ENCODE peak calls at places on chromosomes 3 and 15, in seven cellular contexts. E is H9, X is trophoblast cell, C is H1, D is IMR-90, I is mesenchymal stem cell, P is mesendoderm. O is an unnamed sample.

GRCh38 chr3:110405830-110406580 is 665.6 kb upstream of the NECTIN3 start:
- DNase-seq in E (no peak), X (no peak), C (no peak), D (no peak), I (no peak), P (no peak), O (no peak)

GRCh38 chr3:113948015-113948917 is 453 bp downstream of the ZDHHC23 start:
- DNase-seq in E (peak), X (peak), C (peak), D (no peak), I (no peak), P (peak), O (peak)

GRCh38 chr3:61736506-61736905 is 175.1 kb downstream of the PTPRG start:
- DNase-seq in E (no peak), X (no peak), C (no peak), D (peak), I (no peak), P (no peak), O (no peak)

GRCh38 chr15:59401810-59402569 is 29.3 kb upstream of the MYO1E start:
- DNase-seq in E (no peak), X (no peak), C (no peak), D (no peak), I (no peak), P (no peak), O (no peak)

GRCh38 chr3:144312702-144313101 is 341.1 kb downstream of the DIPK2A start:
- DNase-seq in E (no peak), X (no peak), C (no peak), D (no peak), I (no peak), P (no peak), O (no peak)

GRCh38 chr15:20340331-20340811 is 201.2 kb downstream of the GOLGA6L6 start:
- DNase-seq in E (peak), X (no peak), C (no peak), D (peak), I (no peak), P (no peak), O (no peak)

GRCh38 chr3:143511174-143511879 is 336.9 kb downstream of the SLC9A9 start:
- DNase-seq in E (no peak), X (no peak), C (no peak), D (no peak), I (no peak), P (no peak), O (no peak)

GRCh38 chr3:4271834-4272233 is 31.3 kb upstream of the SETMAR start:
- DNase-seq in E (no peak), X (no peak), C (no peak), D (peak), I (peak), P (peak), O (peak)

GRCh38 chr3:5543047-5543446 is 355.5 kb downstream of the EDEM1 start:
- DNase-seq in E (no peak), X (no peak), C (no peak), D (no peak), I (no peak), P (no peak), O (no peak)

GRCh38 chr3:182609575-182610156 is 183.6 kb upstream of the ATP11B start:
- DNase-seq in E (no peak), X (no peak), C (no peak), D (no peak), I (no peak), P (no peak), O (no peak)

GRCh38 chr15:35014265-35014664 is 26.2 kb upstream of the ZNF770 start:
- DNase-seq in E (no peak), X (no peak), C (no peak), D (no peak), I (peak), P (no peak), O (no peak)

GRCh38 chr15:55267401-55268053 is 22.1 kb downstream of the RAB27A start:
- DNase-seq in E (no peak), X (no peak), C (no peak), D (peak), I (peak), P (no peak), O (no peak)

GRCh38 chr3:126488205-126488604 is 12.5 kb upstream of the ZXDC start:
- DNase-seq in E (no peak), X (no peak), C (no peak), D (no peak), I (no peak), P (no peak), O (no peak)

GRCh38 chr3:10602769-10603768 is 97.7 kb upstream of the ATP2B2 start:
- DNase-seq in E (no peak), X (no peak), C (no peak), D (no peak), I (no peak), P (no peak), O (no peak)

GRCh38 chr3:152471814-152472605 is 203.3 kb downstream of the MBNL1 start:
- DNase-seq in E (peak), X (peak), C (peak), D (peak), I (peak), P (peak), O (peak)

GRCh38 chr3:117669761-117670160 is 960.2 kb downstream of the TUSC7 start:
- DNase-seq in E (no peak), X (no peak), C (no peak), D (no peak), I (no peak), P (no peak), O (no peak)

GRCh38 chr15:47726399-47726823 is 9.1 kb downstream of the SEMA6D start:
- DNase-seq in E (no peak), X (no peak), C (no peak), D (peak), I (no peak), P (peak), O (no peak)

GRCh38 chr15:81327526-81327925 is 3.6 kb upstream of the STARD5 start:
- DNase-seq in E (no peak), X (no peak), C (no peak), D (peak), I (peak), P (no peak), O (no peak)

GRCh38 chr15:96421211-96421610 is 90.7 kb downstream of the NR2F2 start:
- DNase-seq in E (no peak), X (no peak), C (no peak), D (peak), I (no peak), P (peak), O (no peak)

GRCh38 chr15:73650387-73651126 is 17.4 kb upstream of the NPTN start:
- DNase-seq in E (no peak), X (peak), C (no peak), D (peak), I (peak), P (no peak), O (no peak)

GRCh38 chr3:45464336-45464809 is 76.0 kb downstream of the LARS2 start:
- DNase-seq in E (peak), X (no peak), C (peak), D (peak), I (peak), P (peak), O (peak)

GRCh38 chr15:40192942-40193341 is 32.1 kb downstream of the BUB1B start:
- DNase-seq in E (no peak), X (no peak), C (no peak), D (peak), I (peak), P (no peak), O (no peak)

GRCh38 chr15:94002026-94002425 is 229.3 kb upstream of the MCTP2 start:
- DNase-seq in E (no peak), X (no peak), C (no peak), D (no peak), I (no peak), P (peak), O (no peak)

GRCh38 chr15:34609102-34609501 is 25.7 kb upstream of the GOLGA8B start:
- DNase-seq in E (no peak), X (no peak), C (no peak), D (no peak), I (no peak), P (no peak), O (no peak)

GRCh38 chr15:81747477-81747876 is 298.3 kb downstream of the MEX3B start:
- DNase-seq in E (no peak), X (no peak), C (no peak), D (no peak), I (no peak), P (no peak), O (no peak)

GRCh38 chr3:81744366-81744765 is 17.1 kb downstream of the GBE1 start:
- DNase-seq in E (no peak), X (peak), C (no peak), D (peak), I (peak), P (peak), O (no peak)

GRCh38 chr15:57253082-57253481 is 123.2 kb upstream of the CGNL1 start:
- DNase-seq in E (no peak), X (no peak), C (no peak), D (no peak), I (no peak), P (peak), O (no peak)

GRCh38 chr3:60906283-60906682 is 345.0 kb downstream of the FHIT start:
- DNase-seq in E (no peak), X (no peak), C (no peak), D (no peak), I (no peak), P (peak), O (no peak)

GRCh38 chr15:31399544-31400171 is 73.0 kb downstream of the KLF13 start:
- DNase-seq in E (no peak), X (no peak), C (no peak), D (peak), I (no peak), P (no peak), O (no peak)

GRCh38 chr3:127796045-127796720 is 26.1 kb downstream of the MGLL start:
- DNase-seq in E (no peak), X (no peak), C (no peak), D (no peak), I (no peak), P (no peak), O (no peak)

GRCh38 chr15:49155834-49156627 is 632 bp upstream of the COPS2 start:
- DNase-seq in E (peak), X (peak), C (no peak), D (peak), I (peak), P (peak), O (peak)

GRCh38 chr3:69385723-69386483 is at the start of gene FRMD4B:
- DNase-seq in E (peak), X (no peak), C (peak), D (no peak), I (peak), P (peak), O (no peak)

GRCh38 chr3:48879307-48879993 is 19.2 kb downstream of the SLC25A20 start:
- DNase-seq in E (no peak), X (no peak), C (no peak), D (no peak), I (no peak), P (no peak), O (no peak)
- H3K27ac ChIP-seq in E (no peak), X (no peak), C (no peak), D (no peak), I (no peak), P (no peak), O (no peak)

GRCh38 chr15:71050461-71050860 is 64.8 kb upstream of the THSD4 start:
- DNase-seq in E (no peak), X (no peak), C (no peak), D (no peak), I (no peak), P (no peak), O (no peak)

GRCh38 chr15:71051539-71051938 is 63.7 kb upstream of the THSD4 start:
- DNase-seq in E (no peak), X (no peak), C (no peak), D (peak), I (peak), P (no peak), O (no peak)

GRCh38 chr15:71052356-71052755 is 62.9 kb upstream of the THSD4 start:
- DNase-seq in E (no peak), X (peak), C (no peak), D (peak), I (peak), P (no peak), O (no peak)

GRCh38 chr15:71049706-71050422 is 65.4 kb upstream of the THSD4 start:
- DNase-seq in E (no peak), X (no peak), C (no peak), D (peak), I (no peak), P (peak), O (no peak)

GRCh38 chr15:71048913-71049675 is 66.2 kb upstream of the THSD4 start:
- DNase-seq in E (no peak), X (no peak), C (no peak), D (peak), I (peak), P (no peak), O (no peak)
- H3K9ac ChIP-seq in E (no peak), X (no peak), C (no peak), D (peak), I (peak), P (no peak), O (no peak)

GRCh38 chr3:12472796-12473195 is 11.5 kb upstream of the TSEN2 start:
- DNase-seq in E (no peak), X (peak), C (no peak), D (no peak), I (no peak), P (no peak), O (no peak)
- H4K8ac ChIP-seq in E (no peak), X (no peak), C (no peak), D (no peak), I (no peak), P (no peak), O (no peak)

DNA sequence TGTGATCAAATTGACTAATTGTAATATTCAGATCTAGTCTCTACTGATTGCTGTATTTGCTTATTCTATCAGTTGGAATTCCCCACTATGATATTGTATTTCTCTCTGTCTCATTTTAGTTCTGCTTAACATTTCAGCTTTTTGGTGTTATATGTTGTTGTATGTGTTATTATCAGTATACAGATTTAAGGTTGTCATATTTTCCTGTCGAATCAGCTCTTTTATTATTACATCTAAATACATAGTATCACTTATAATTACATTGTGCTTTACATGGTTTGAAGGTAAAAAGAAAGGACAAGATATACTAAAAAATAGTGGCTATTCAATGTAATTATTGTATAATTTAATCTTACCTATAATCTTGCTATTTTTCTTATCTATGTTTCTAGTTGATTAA is 207.3 kb downstream of the LRTM1 start:
- DNase-seq in E (no peak), X (no peak), C (no peak), D (no peak), I (no peak), P (no peak), O (no peak)
- H3K27ac ChIP-seq in E (no peak), X (no peak), C (no peak), D (no peak), I (no peak), P (no peak), O (no peak)

GRCh38 chr3:197490098-197490497 is 65.7 kb downstream of the BDH1 start:
- DNase-seq in E (peak), X (peak), C (no peak), D (peak), I (peak), P (peak), O (no peak)

GRCh38 chr3:197491923-197492664 is 63.7 kb downstream of the BDH1 start:
- DNase-seq in E (no peak), X (no peak), C (no peak), D (no peak), I (no peak), P (no peak), O (no peak)

GRCh38 chr3:197491478-197491877 is 64.3 kb downstream of the BDH1 start:
- DNase-seq in E (no peak), X (no peak), C (no peak), D (no peak), I (no peak), P (no peak), O (no peak)

GRCh38 chr3:197493049-197493448 is 62.7 kb downstream of the BDH1 start:
- DNase-seq in E (no peak), X (no peak), C (no peak), D (no peak), I (no peak), P (no peak), O (no peak)

DNA sequence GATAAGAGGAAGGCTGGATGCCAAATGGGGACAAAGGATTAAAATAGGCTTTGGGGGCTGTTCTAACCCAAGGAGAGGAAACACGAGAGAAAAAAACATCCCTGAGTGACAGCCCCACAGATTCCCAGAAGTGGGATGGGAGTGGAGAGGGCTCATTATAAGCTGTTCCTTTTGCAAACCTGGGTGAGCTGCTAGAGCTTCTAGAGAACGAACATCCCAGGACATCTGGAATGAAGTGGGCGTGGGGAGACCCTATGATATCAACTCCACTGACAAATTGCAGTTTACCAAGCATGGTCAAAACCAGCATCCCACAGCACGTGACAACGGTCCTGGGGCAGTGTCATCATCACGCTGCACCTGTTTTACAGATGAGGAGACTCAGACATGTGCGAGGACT is 65.1 kb downstream of the BDH1 start:
- DNase-seq in E (no peak), X (no peak), C (no peak), D (no peak), I (no peak), P (no peak), O (no peak)
- H3K9ac ChIP-seq in E (no peak), X (no peak), C (no peak), D (no peak), I (no peak), P (no peak), O (no peak)

GRCh38 chr3:173038484-173038871 is 102.6 kb downstream of the SPATA16 start:
- DNase-seq in E (no peak), X (no peak), C (no peak), D (no peak), I (no peak), P (peak), O (no peak)

GRCh38 chr3:173043757-173044156 is 97.3 kb downstream of the SPATA16 start:
- DNase-seq in E (no peak), X (no peak), C (no peak), D (no peak), I (no peak), P (no peak), O (no peak)

GRCh38 chr3:173037840-173038483 is 103.1 kb downstream of the SPATA16 start:
- DNase-seq in E (no peak), X (peak), C (no peak), D (no peak), I (no peak), P (peak), O (no peak)
- H4K8ac ChIP-seq in E (no peak), X (no peak), C (no peak), D (no peak), I (no peak), P (no peak), O (no peak)

DNA sequence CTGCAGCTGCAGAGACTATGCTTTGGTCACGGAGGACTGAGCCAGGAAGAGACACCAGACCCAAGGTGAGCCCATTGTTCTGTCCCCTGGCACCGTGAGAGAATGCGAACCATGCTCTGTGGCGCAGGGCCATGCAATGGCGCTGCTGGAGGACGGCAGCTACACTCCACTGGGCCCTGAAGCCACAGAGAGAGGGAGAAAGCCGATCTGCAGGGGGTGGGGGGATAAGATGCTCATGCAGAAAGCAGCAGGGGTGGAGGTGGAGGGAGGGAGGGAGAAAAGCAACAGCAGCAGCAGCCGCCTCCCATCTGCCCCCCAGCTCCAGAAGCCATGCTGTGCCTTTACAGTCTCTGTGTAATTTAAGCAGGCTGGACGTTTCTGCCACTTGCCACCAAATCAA is 5.3 kb downstream of the BDH1 start:
- DNase-seq in E (no peak), X (no peak), C (no peak), D (no peak), I (no peak), P (no peak), O (no peak)
- H3K27ac ChIP-seq in E (no peak), X (no peak), C (no peak), D (no peak), I (no peak), P (no peak), O (no peak)